ENCODE peak calls at places on chromosomes 12 and 14, in seven cellular contexts. A, E, X, I, F, L and Q are unnamed samples. For H3K36me3, the result is how much of the 10 kb centered on the place peaks cover.

GRCh38 chr12:122197612-122197966 is 5.9 kb upstream of the B3GNT4 start:
- DNase-seq in A (peak), E (no peak), X (no peak), I (no peak), F (peak), L (no peak), Q (no peak)

GRCh38 chr14:105168496-105168978 is at the start of gene JAG2:
- DNase-seq in A (peak), E (no peak), X (peak), I (peak), F (peak), L (peak), Q (peak)

GRCh38 chr12:18799140-18799446 is 61.2 kb downstream of the CAPZA3 start:
- DNase-seq in A (peak), E (no peak), X (no peak), I (no peak), F (no peak), L (no peak), Q (no peak)

GRCh38 chr12:10361084-10361483 is 28.8 kb downstream of the KLRK1 start:
- DNase-seq in A (no peak), E (no peak), X (no peak), I (no peak), F (no peak), L (no peak), Q (no peak)

GRCh38 chr14:77076118-77076631 is 21.9 kb upstream of the CIPC start:
- DNase-seq in A (no peak), E (peak), X (peak), I (no peak), F (no peak), L (no peak), Q (peak)

GRCh38 chr12:176321-177181 is 37.4 kb downstream of the SLC6A12 start:
- DNase-seq in A (peak), E (peak), X (no peak), I (peak), F (peak), L (no peak), Q (no peak)

GRCh38 chr12:50839032-50839431 is 3.7 kb upstream of the TMPRSS12 start:
- DNase-seq in A (no peak), E (no peak), X (no peak), I (no peak), F (peak), L (no peak), Q (no peak)

GRCh38 chr14:95140060-95140858 is 17.1 kb downstream of the DICER1 start:
- DNase-seq in A (peak), E (no peak), X (no peak), I (no peak), F (peak), L (no peak), Q (no peak)

GRCh38 chr12:79454338-79454777 is 236.4 kb downstream of the PAWR start:
- DNase-seq in A (peak), E (no peak), X (no peak), I (no peak), F (peak), L (no peak), Q (no peak)

GRCh38 chr14:106578479-106578878 is 1052.1 kb downstream of the TMEM121 start:
- DNase-seq in A (no peak), E (no peak), X (no peak), I (no peak), F (no peak), L (no peak), Q (no peak)

GRCh38 chr12:1122803-1123202 is 131.8 kb downstream of the ERC1 start:
- DNase-seq in A (no peak), E (no peak), X (no peak), I (peak), F (no peak), L (peak), Q (no peak)

GRCh38 chr14:60506985-60507829 is 1.7 kb upstream of the SIX6 start:
- DNase-seq in A (no peak), E (no peak), X (no peak), I (no peak), F (no peak), L (no peak), Q (no peak)

GRCh38 chr12:12979731-12980259 is 20.3 kb downstream of the HEBP1 start:
- DNase-seq in A (peak), E (no peak), X (no peak), I (no peak), F (peak), L (no peak), Q (no peak)

GRCh38 chr12:92927055-92927435 is 2.0 kb downstream of the EEA1 start:
- DNase-seq in A (no peak), E (no peak), X (no peak), I (peak), F (peak), L (peak), Q (no peak)

GRCh38 chr14:61140872-61141271 is 140.3 kb downstream of the TMEM30B start:
- DNase-seq in A (peak), E (no peak), X (no peak), I (no peak), F (peak), L (no peak), Q (no peak)

GRCh38 chr14:102120888-102121287 is 18.8 kb upstream of the WDR20 start:
- DNase-seq in A (no peak), E (no peak), X (no peak), I (no peak), F (no peak), L (no peak), Q (no peak)

GRCh38 chr14:85087201-85087600 is 442.7 kb upstream of the FLRT2 start:
- DNase-seq in A (peak), E (no peak), X (no peak), I (no peak), F (peak), L (no peak), Q (no peak)

GRCh38 chr12:116609236-116609635 is 50.1 kb downstream of the MAP1LC3B2 start:
- DNase-seq in A (no peak), E (no peak), X (no peak), I (no peak), F (peak), L (no peak), Q (no peak)

GRCh38 chr12:20370001-20370381 is 1.7 kb downstream of the PDE3A start:
- DNase-seq in A (peak), E (no peak), X (peak), I (peak), F (peak), L (no peak), Q (peak)

GRCh38 chr12:27504506-27504905 is 19.5 kb upstream of the PPFIBP1 start:
- DNase-seq in A (no peak), E (peak), X (no peak), I (no peak), F (peak), L (no peak), Q (no peak)

GRCh38 chr12:101746661-101747060 is 7.4 kb upstream of the SYCP3 start:
- DNase-seq in A (no peak), E (no peak), X (no peak), I (no peak), F (no peak), L (no peak), Q (no peak)
- H3K36me3 ChIP-seq in A (under half), E (under half), X (half or more), I (under half), F (under half), L (under half), Q (under half)

GRCh38 chr14:50657753-50658152 is 10.4 kb downstream of the SAV1 start:
- DNase-seq in A (no peak), E (no peak), X (no peak), I (no peak), F (peak), L (no peak), Q (no peak)
- H3K4me3 ChIP-seq in A (no peak), E (no peak), X (peak), I (no peak), F (peak), L (no peak), Q (no peak)

DNA sequence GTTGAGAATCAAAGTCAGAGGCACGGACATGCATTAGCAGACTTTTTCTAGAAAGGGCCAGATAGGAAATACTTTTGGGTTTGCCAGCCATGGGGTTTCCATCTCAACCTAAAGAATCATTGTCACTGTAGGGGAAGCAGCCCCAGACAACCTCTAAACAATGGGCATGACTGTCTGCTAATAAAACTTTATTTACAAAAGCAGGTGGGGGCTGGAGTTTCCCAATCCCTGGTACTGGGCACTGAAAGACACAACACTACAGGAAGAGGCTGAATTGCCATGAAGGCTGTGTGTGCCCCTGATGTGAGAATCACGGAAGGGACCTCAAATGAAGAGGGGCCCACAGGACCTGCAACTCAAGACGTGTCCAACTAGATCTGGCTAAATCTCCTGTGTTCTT is 62.0 kb upstream of the GPR68 start:
- DNase-seq in A (no peak), E (no peak), X (no peak), I (no peak), F (no peak), L (no peak), Q (no peak)
- H3K36me3 ChIP-seq in A (under half), E (under half), X (half or more), I (under half), F (under half), L (half or more), Q (under half)

DNA sequence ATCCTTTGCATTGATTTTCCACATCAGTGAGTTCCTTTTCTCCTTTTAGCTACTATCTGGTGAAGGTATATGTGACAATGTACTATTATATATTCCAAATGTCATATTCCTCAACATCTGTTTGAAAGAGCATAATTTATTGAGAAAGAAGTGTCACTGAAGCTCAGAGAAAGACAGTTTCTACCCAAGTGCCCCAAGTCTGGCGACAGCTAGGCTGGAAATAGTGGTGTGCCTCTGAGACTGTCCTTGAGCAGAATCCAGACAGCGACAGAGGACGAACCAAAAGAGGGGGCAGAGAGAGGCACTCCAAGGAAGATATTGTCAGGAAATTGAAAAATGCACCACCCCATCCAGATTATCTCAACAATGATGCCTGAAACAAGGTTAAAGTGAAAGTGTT is 15.7 kb upstream of the CCDC60 start:
- DNase-seq in A (no peak), E (no peak), X (no peak), I (no peak), F (no peak), L (no peak), Q (no peak)
- H3K4me3 ChIP-seq in A (no peak), E (no peak), X (no peak), I (no peak), F (no peak), L (no peak), Q (no peak)

GRCh38 chr12:112256780-112257179 is 125.5 kb downstream of the HECTD4 start:
- DNase-seq in A (no peak), E (no peak), X (no peak), I (no peak), F (no peak), L (no peak), Q (no peak)
- H3K36me3 ChIP-seq in A (under half), E (half or more), X (half or more), I (half or more), F (under half), L (under half), Q (under half)

GRCh38 chr12:54259194-54260011 is 20.5 kb downstream of the CBX5 start:
- DNase-seq in A (peak), E (peak), X (peak), I (peak), F (peak), L (peak), Q (peak)

GRCh38 chr12:54261817-54262402 is 18.0 kb downstream of the CBX5 start:
- DNase-seq in A (no peak), E (no peak), X (no peak), I (no peak), F (peak), L (no peak), Q (no peak)

GRCh38 chr12:54262403-54262925 is 17.5 kb downstream of the CBX5 start:
- DNase-seq in A (peak), E (peak), X (no peak), I (peak), F (peak), L (no peak), Q (no peak)

GRCh38 chr12:54257332-54257731 is 22.6 kb downstream of the CBX5 start:
- DNase-seq in A (no peak), E (no peak), X (no peak), I (no peak), F (no peak), L (no peak), Q (no peak)

GRCh38 chr12:54258286-54258685 is 21.6 kb downstream of the CBX5 start:
- DNase-seq in A (peak), E (no peak), X (no peak), I (no peak), F (peak), L (no peak), Q (no peak)
- H3K4me3 ChIP-seq in A (peak), E (no peak), X (no peak), I (peak), F (peak), L (no peak), Q (no peak)

GRCh38 chr12:53193953-53194716 is 12.9 kb downstream of the ITGB7 start:
- DNase-seq in A (no peak), E (no peak), X (no peak), I (no peak), F (no peak), L (no peak), Q (no peak)
- H3K36me3 ChIP-seq in A (under half), E (under half), X (under half), I (under half), F (under half), L (half or more), Q (under half)

GRCh38 chr12:53493610-53494391 is 5.5 kb downstream of the MAP3K12 start:
- DNase-seq in A (no peak), E (no peak), X (peak), I (peak), F (no peak), L (no peak), Q (no peak)
- H3K4me3 ChIP-seq in A (peak), E (no peak), X (peak), I (peak), F (peak), L (peak), Q (peak)

GRCh38 chr12:11718768-11719253 is 69.3 kb downstream of the ETV6 start:
- DNase-seq in A (peak), E (no peak), X (no peak), I (peak), F (peak), L (no peak), Q (no peak)

GRCh38 chr12:11716794-11717532 is 67.5 kb downstream of the ETV6 start:
- DNase-seq in A (peak), E (no peak), X (no peak), I (no peak), F (peak), L (no peak), Q (no peak)

GRCh38 chr12:11718105-11718504 is 68.6 kb downstream of the ETV6 start:
- DNase-seq in A (no peak), E (no peak), X (no peak), I (no peak), F (no peak), L (no peak), Q (no peak)

GRCh38 chr12:11719678-11720099 is 70.2 kb downstream of the ETV6 start:
- DNase-seq in A (peak), E (peak), X (peak), I (no peak), F (peak), L (no peak), Q (no peak)

GRCh38 chr12:11717533-11717961 is 68.1 kb downstream of the ETV6 start:
- DNase-seq in A (peak), E (no peak), X (no peak), I (no peak), F (peak), L (no peak), Q (no peak)
- H3K36me3 ChIP-seq in A (under half), E (under half), X (under half), I (under half), F (under half), L (under half), Q (under half)